ENCODE peak calls at places on chromosomes 16 and 17, in eight cellular contexts. K is BJ; W is endodermal cell; E is AG04449; V is stomach; M is body of pancreas; U is ovary; S is CD8-positive, alpha-beta T cell. P is an unnamed sample.

GRCh38 chr16:66923866-66924265 is 1.5 kb downstream of the RRAD start:
- DNase-seq in U (no peak), E (no peak), K (no peak), M (no peak), W (no peak), V (no peak), S (no peak), P (no peak)

GRCh38 chr16:68752602-68753001 is 15.5 kb downstream of the CDH1 start:
- DNase-seq in K (no peak), V (no peak), M (no peak), W (no peak), S (peak; percentile 44), E (no peak), U (no peak), P (no peak)

GRCh38 chr16:74438492-74438979 is 17.3 kb upstream of the CLEC18B start:
- DNase-seq in S (no peak), M (no peak), U (no peak), W (no peak), V (no peak), K (no peak), E (no peak), P (no peak)

GRCh38 chr16:81151648-81152047 is 55.5 kb upstream of the GCSH start:
- DNase-seq in W (no peak), U (no peak), V (no peak), K (no peak), E (no peak), M (no peak), S (no peak), P (no peak)

GRCh38 chr17:75504347-75505151 is 10.8 kb downstream of the CASKIN2 start:
- DNase-seq in W (peak; percentile 93), E (no peak), K (no peak), S (peak; percentile 48), M (peak; percentile 65), U (no peak), V (peak; percentile 66), P (no peak)

GRCh38 chr16:17346774-17347569 is 123.8 kb downstream of the XYLT1 start:
- DNase-seq in W (no peak), U (no peak), K (no peak), E (no peak), V (no peak), S (no peak), M (no peak), P (no peak)

GRCh38 chr16:86895609-86896008 is 317.3 kb downstream of the FOXL1 start:
- DNase-seq in E (no peak), S (no peak), W (no peak), U (no peak), M (no peak), K (no peak), V (no peak), P (no peak)

GRCh38 chr16:69311533-69312388 is 611 bp downstream of the VPS4A start:
- DNase-seq in K (no peak), M (peak; percentile 45), W (peak; percentile 89), E (no peak), S (peak; percentile 41), U (no peak), V (peak; percentile 40), P (no peak)

GRCh38 chr17:66675991-66676371 is 158.9 kb upstream of the CACNG5 start:
- DNase-seq in U (no peak), E (no peak), V (peak; percentile 65), S (no peak), M (no peak), W (no peak), K (no peak), P (no peak)

GRCh38 chr16:68923116-68923515 is 79.8 kb downstream of the TANGO6 start:
- DNase-seq in V (no peak), E (no peak), K (no peak), U (no peak), M (no peak), S (no peak), W (no peak), P (no peak)

GRCh38 chr16:57946181-57946801 is 24.6 kb downstream of the CNGB1 start:
- DNase-seq in U (no peak), V (no peak), E (no peak), S (no peak), M (no peak), W (no peak), K (no peak), P (no peak)

GRCh38 chr16:31393056-31393455 is at the start of gene ITGAD:
- DNase-seq in V (no peak), M (no peak), U (no peak), K (no peak), W (no peak), E (no peak), S (no peak), P (no peak)

GRCh38 chr17:5631958-5632357 is 47.6 kb upstream of the NLRP1 start:
- DNase-seq in E (no peak), S (no peak), U (no peak), V (no peak), M (no peak), W (peak; percentile 65), K (no peak), P (no peak)

GRCh38 chr17:5629133-5629532 is 44.8 kb upstream of the NLRP1 start:
- DNase-seq in V (no peak), K (no peak), S (no peak), W (no peak), E (no peak), M (no peak), U (no peak), P (no peak)

GRCh38 chr17:5635949-5636348 is 51.6 kb upstream of the NLRP1 start:
- DNase-seq in E (no peak), W (no peak), S (no peak), V (no peak), U (no peak), K (no peak), M (no peak), P (no peak)

GRCh38 chr17:5628262-5628661 is 44.0 kb upstream of the NLRP1 start:
- DNase-seq in E (no peak), M (no peak), S (no peak), U (no peak), K (no peak), V (no peak), W (no peak), P (no peak)

GRCh38 chr17:5630434-5630833 is 46.1 kb upstream of the NLRP1 start:
- DNase-seq in W (no peak), M (no peak), U (no peak), V (no peak), E (peak; percentile 36), S (no peak), K (peak; percentile 19), P (no peak)
- H3K4me3 ChIP-seq in W (no peak overlapping the region), M (no peak overlapping the region), U (no peak overlapping the region), V (no peak overlapping the region), E (no peak overlapping the region), S (no peak overlapping the region), K (no peak overlapping the region), P (no peak overlapping the region)

GRCh38 chr16:30005341-30006094 is 5.3 kb downstream of the DOC2A start:
- DNase-seq in E (no peak), U (no peak), V (peak; percentile 32), W (peak; percentile 75), S (peak; percentile 45), K (no peak), M (peak; percentile 50), P (no peak)
- TF ChIP-seq CTCF in E (peak; percentile 73), U (peak; percentile 65), V (peak; percentile 82), W (peak; percentile 89), S (peak; percentile 71), K (peak; percentile 92), M (peak; percentile 72), P (peak; percentile 82)

GRCh38 chr16:83804366-83804765 is 3.4 kb upstream of the HSBP1 start:
- DNase-seq in V (no peak), U (no peak), E (no peak), S (no peak), K (no peak), M (no peak), W (no peak), P (no peak)

GRCh38 chr16:83799336-83799735 is 8.4 kb upstream of the HSBP1 start:
- DNase-seq in M (no peak), V (no peak), E (no peak), W (no peak), K (no peak), U (no peak), S (no peak), P (no peak)

GRCh38 chr16:83803811-83804210 is 4.0 kb upstream of the HSBP1 start:
- DNase-seq in M (no peak), E (no peak), W (no peak), S (no peak), U (no peak), V (no peak), K (no peak), P (no peak)

GRCh38 chr16:83802135-83802534 is 5.6 kb upstream of the HSBP1 start:
- DNase-seq in E (peak; percentile 46), U (no peak), V (no peak), S (no peak), K (peak; percentile 73), W (no peak), M (no peak), P (peak; percentile 56)

GRCh38 chr16:83802559-83802958 is 5.2 kb upstream of the HSBP1 start:
- DNase-seq in U (no peak), V (no peak), K (no peak), S (no peak), M (no peak), W (peak; percentile 70), E (no peak), P (no peak)
- H3K4me3 ChIP-seq in U (no peak overlapping the region), V (peak overlapping the region; percentile 21), K (peak overlapping the region; percentile 12), S (no peak overlapping the region), M (no peak overlapping the region), W (no peak overlapping the region), E (peak overlapping the region; percentile 16), P (no peak overlapping the region)

GRCh38 chr17:17994271-17994670 is 21.6 kb downstream of the DRC3 start:
- DNase-seq in U (no peak), E (no peak), S (no peak), W (peak; percentile 95), K (no peak), V (peak; percentile 43), M (no peak), P (no peak)
- TF ChIP-seq CTCF in U (no peak), E (peak; percentile 50), S (peak; percentile 11), W (peak; percentile 79), K (peak; percentile 46), V (peak; percentile 16), M (peak; percentile 13), P (peak; percentile 55)

DNA sequence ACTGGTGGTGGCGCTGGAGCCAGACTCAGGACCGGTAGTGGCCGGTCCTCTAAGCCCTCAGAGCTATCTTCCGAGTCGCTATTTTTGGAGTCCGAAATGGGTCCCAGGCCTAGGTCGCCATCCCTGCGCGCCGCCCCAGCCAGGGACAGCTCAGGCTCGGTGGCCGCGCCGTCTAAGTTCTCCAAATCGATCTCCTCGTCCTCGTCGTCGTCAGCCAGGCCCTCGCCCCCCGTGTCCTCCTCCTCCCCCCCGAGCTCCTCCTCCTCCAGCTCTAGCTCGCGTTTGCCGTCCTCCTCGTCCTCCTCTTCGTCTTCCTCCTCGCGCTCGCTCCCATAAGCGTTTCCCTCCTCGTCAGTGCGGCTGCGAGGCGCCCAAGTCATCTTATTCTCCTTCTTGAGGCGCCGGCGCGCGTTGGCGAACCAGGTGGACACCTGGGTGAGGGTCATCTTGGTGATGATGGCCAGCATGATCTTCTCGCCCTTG is 1.6 kb downstream of the IRX3 start:
- DNase-seq in S (no peak), V (no peak), U (no peak), W (peak; percentile 67), K (no peak), M (no peak), E (no peak), P (no peak)
- H3K4me3 ChIP-seq in S (no peak overlapping the region), V (peak overlapping the region; percentile 58), U (peak overlapping the region; percentile 9), W (peak overlapping the region; percentile 74), K (peak overlapping the region; percentile 87), M (no peak overlapping the region), E (peak overlapping the region; percentile 76), P (peak overlapping the region; percentile 75)

P was measured in HFF-Myc.